ENCODE peak calls at places on chromosomes 13 and 19, in six cellular contexts. Q, K, N, D, V and W are unnamed samples.

GRCh38 chr19:4803736-4804695 is 12.5 kb downstream of the FEM1A start:
- DNase-seq in D (no peak), V (peak; percentile 95), K (peak; percentile 85), Q (peak; percentile 52), N (peak; percentile 78), W (peak; percentile 40)

GRCh38 chr13:112831801-112832200 is 137.2 kb upstream of the MCF2L start:
- DNase-seq in D (no peak), Q (no peak), V (no peak), K (no peak), N (no peak), W (no peak)

GRCh38 chr13:40080676-40081075 is 425.2 kb downstream of the COG6 start:
- DNase-seq in Q (no peak), D (no peak), V (no peak), N (no peak), K (no peak), W (no peak)

GRCh38 chr13:68929055-68929454 is 1178.6 kb upstream of the ATXN8OS start:
- DNase-seq in D (no peak), Q (no peak), K (no peak), N (no peak), V (no peak), W (no peak)

GRCh38 chr19:45267296-45267695 is 16.2 kb downstream of the MARK4 start:
- DNase-seq in V (no peak), N (no peak), K (no peak), D (no peak), Q (no peak), W (no peak)

GRCh38 chr19:5667751-5668271 is 12.5 kb downstream of the MICOS13 start:
- DNase-seq in D (no peak), K (no peak), V (peak; percentile 80), Q (no peak), N (peak; percentile 44), W (no peak)

GRCh38 chr19:14814982-14815381 is 20.0 kb downstream of the OR7A5 start:
- DNase-seq in D (no peak), N (no peak), Q (no peak), V (no peak), K (no peak), W (no peak)

GRCh38 chr13:62799931-62800436 is 1384.3 kb upstream of the PCDH20 start:
- DNase-seq in V (no peak), K (no peak), Q (no peak), N (no peak), D (no peak), W (no peak)

GRCh38 chr19:16203256-16204004 is 5.7 kb downstream of the AP1M1 start:
- DNase-seq in V (no peak), Q (no peak), K (no peak), N (no peak), D (no peak), W (no peak)

GRCh38 chr13:40016953-40017660 is 361.6 kb downstream of the COG6 start:
- DNase-seq in D (no peak), Q (no peak), N (no peak), V (no peak), K (no peak), W (no peak)

GRCh38 chr13:109255457-109255856 is 530.9 kb downstream of the IRS2 start:
- DNase-seq in N (no peak), V (no peak), K (no peak), D (no peak), Q (no peak), W (no peak)

GRCh38 chr19:47176071-47176626 is 45.5 kb downstream of the SAE1 start:
- DNase-seq in V (no peak), K (no peak), Q (no peak), N (no peak), D (no peak), W (peak; percentile 78)

GRCh38 chr19:33443638-33444195 is 70.2 kb downstream of the CEBPG start:
- DNase-seq in N (no peak), V (no peak), Q (no peak), D (no peak), K (no peak), W (no peak)

GRCh38 chr13:95197548-95197947 is 103.7 kb downstream of the ABCC4 start:
- DNase-seq in D (no peak), V (no peak), K (no peak), Q (no peak), N (no peak), W (no peak)

GRCh38 chr19:30225615-30226463 is 146.3 kb upstream of the ZNF536 start:
- DNase-seq in D (no peak), V (peak; percentile 52), Q (no peak), N (peak; percentile 33), K (no peak), W (no peak)

GRCh38 chr13:80379245-80379644 is 38.3 kb upstream of the SPRY2 start:
- DNase-seq in V (no peak), Q (peak; percentile 49), K (no peak), D (peak; percentile 63), N (peak; percentile 14), W (peak; percentile 48)

GRCh38 chr19:3142292-3142670 is 6.4 kb downstream of the GNA15 start:
- DNase-seq in N (no peak), V (no peak), D (peak; percentile 87), K (no peak), Q (peak; percentile 65), W (peak; percentile 77)

GRCh38 chr19:8731428-8732169 is 10.2 kb downstream of the OR2Z1 start:
- DNase-seq in V (peak; percentile 4), D (no peak), N (no peak), K (no peak), Q (no peak), W (no peak)

GRCh38 chr19:52722062-52723005 is 12.5 kb downstream of the ZNF611 start:
- DNase-seq in N (peak; percentile 49), K (no peak), V (no peak), D (peak; percentile 95), Q (peak; percentile 19), W (peak; percentile 74)

GRCh38 chr13:32783067-32783466 is 196.8 kb downstream of the PDS5B start:
- DNase-seq in Q (no peak), D (peak; percentile 36), N (no peak), V (no peak), K (peak; percentile 4), W (peak; percentile 12)
- H3K4me2 ChIP-seq in Q (no peak overlapping the region), D (no peak overlapping the region), N (no peak overlapping the region), V (no peak overlapping the region), K (no peak overlapping the region), W (peak overlapping the region; percentile 18)

DNA sequence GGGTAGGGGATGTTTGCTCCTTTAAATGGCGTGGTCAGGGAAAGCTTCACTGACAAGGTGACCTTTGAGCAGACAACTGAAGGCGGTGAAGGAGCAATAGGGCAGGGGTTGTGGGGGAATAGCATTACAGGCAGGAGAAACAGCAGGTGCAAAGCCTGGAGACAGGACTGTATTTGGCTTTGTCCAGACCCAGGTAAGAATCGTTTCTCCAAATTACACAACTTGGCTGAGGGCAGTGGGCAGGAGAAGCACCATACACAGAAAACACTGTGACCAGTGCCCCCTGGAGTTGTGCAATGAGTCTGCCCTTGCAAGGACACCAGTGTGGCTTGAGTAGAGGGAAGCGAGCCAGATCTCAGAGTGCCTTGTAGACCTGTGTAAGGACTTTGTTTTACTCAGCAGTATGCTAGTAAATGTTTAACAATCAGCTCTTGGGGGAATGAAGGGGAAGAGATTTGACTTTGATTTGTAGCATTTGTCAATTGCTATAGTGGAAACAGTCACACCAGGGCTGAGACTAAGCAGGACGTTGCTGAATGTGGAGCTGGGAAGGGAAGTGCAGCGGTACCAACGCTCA is 360.0 kb downstream of the DCT start:
- DNase-seq in D (no peak), K (no peak), V (no peak), N (peak; percentile 60), Q (no peak), W (no peak)
- H3K4me3 ChIP-seq in D (no peak overlapping the region), K (no peak overlapping the region), V (no peak overlapping the region), N (no peak overlapping the region), Q (no peak overlapping the region), W (no peak overlapping the region)

GRCh38 chr19:49927526-49928264 is 1.3 kb upstream of the ATF5 start:
- DNase-seq in D (no peak), N (no peak), K (no peak), Q (no peak), V (no peak), W (no peak)
- H3K4me2 ChIP-seq in D (peak overlapping the region; percentile 59), N (peak overlapping the region; percentile 84), K (peak overlapping the region; percentile 92), Q (peak overlapping the region; percentile 82), V (peak overlapping the region; percentile 100), W (peak overlapping the region; percentile 70)

GRCh38 chr19:55112781-55113569 is 4.5 kb downstream of the PPP1R12C start:
- DNase-seq in N (peak; percentile 36), K (peak; percentile 87), V (peak; percentile 76), Q (no peak), D (no peak), W (no peak)
- H3K4me3 ChIP-seq in N (no peak overlapping the region), K (peak overlapping the region; percentile 86), V (no peak overlapping the region), Q (no peak overlapping the region), D (no peak overlapping the region), W (no peak overlapping the region)

GRCh38 chr19:860481-861098 is 1.1 kb downstream of the CFD start:
- DNase-seq in N (peak; percentile 93), D (peak; percentile 61), Q (peak; percentile 89), V (peak; percentile 69), K (peak; percentile 50), W (peak; percentile 47)

GRCh38 chr19:861756-862528 is 2.5 kb downstream of the CFD start:
- DNase-seq in V (peak; percentile 94), D (peak; percentile 36), K (peak; percentile 93), Q (peak; percentile 78), N (peak; percentile 57), W (peak; percentile 34)

GRCh38 chr19:863305-863620 is 3.8 kb downstream of the CFD start:
- DNase-seq in K (no peak), V (no peak), N (no peak), Q (no peak), D (no peak), W (no peak)

GRCh38 chr19:861099-861755 is 1.8 kb downstream of the CFD start:
- DNase-seq in Q (no peak), D (no peak), V (no peak), K (no peak), N (no peak), W (no peak)

GRCh38 chr19:862529-863304 is 3.3 kb downstream of the CFD start:
- DNase-seq in V (peak; percentile 95), K (peak; percentile 89), D (peak; percentile 37), Q (peak; percentile 64), N (peak; percentile 65), W (peak; percentile 56)
- H3K4me2 ChIP-seq in V (peak overlapping the region; percentile 79), K (peak overlapping the region; percentile 83), D (no peak overlapping the region), Q (no peak overlapping the region), N (no peak overlapping the region), W (no peak overlapping the region)

GRCh38 chr19:11453468-11454341 is 18.3 kb downstream of the PRKCSH start:
- DNase-seq in N (no peak), Q (no peak), K (peak; percentile 44), D (no peak), V (peak; percentile 72), W (no peak)

GRCh38 chr19:11450570-11451326 is 15.3 kb downstream of the PRKCSH start:
- DNase-seq in D (no peak), V (no peak), K (no peak), Q (no peak), N (no peak), W (no peak)

GRCh38 chr19:11452814-11453335 is 17.4 kb downstream of the PRKCSH start:
- DNase-seq in V (no peak), K (no peak), D (no peak), Q (no peak), N (no peak), W (no peak)

GRCh38 chr19:11451942-11452813 is 16.7 kb downstream of the PRKCSH start:
- DNase-seq in K (peak; percentile 27), D (no peak), N (no peak), V (peak; percentile 59), Q (no peak), W (no peak)

GRCh38 chr19:11451327-11451941 is 16.0 kb downstream of the PRKCSH start:
- DNase-seq in D (no peak), K (no peak), N (no peak), Q (no peak), V (no peak), W (no peak)
- H3K4me3 ChIP-seq in D (no peak overlapping the region), K (no peak overlapping the region), N (no peak overlapping the region), Q (no peak overlapping the region), V (peak overlapping the region; percentile 12), W (no peak overlapping the region)

GRCh38 chr13:28049215-28049614 is 51.2 kb downstream of the FLT3 start:
- DNase-seq in V (no peak), D (no peak), K (no peak), Q (no peak), N (no peak), W (no peak)
- H3K4me2 ChIP-seq in V (peak overlapping the region; percentile 6), D (no peak overlapping the region), K (peak overlapping the region; percentile 57), Q (no peak overlapping the region), N (no peak overlapping the region), W (no peak overlapping the region)